ENCODE peak calls at places on chromosome 12, in ten cellular contexts. H, I, W, L, O, R, S, Y, G and A are unnamed samples.
A peak's percentile ranks its signal among the peaks of the same experiment; 100 is the strongest.

GRCh38 chr12:44847888-44848770 is 28.0 kb downstream of the NELL2 start:
- DNase-seq in H (peak; percentile 76), I (no peak), W (no peak), L (no peak), O (no peak), R (no peak), S (no peak), Y (no peak), G (peak; percentile 58), A (no peak)

GRCh38 chr12:119573086-119573485 is 20.5 kb upstream of the TMEM233 start:
- DNase-seq in H (no peak), I (no peak), W (no peak), L (no peak), O (no peak), R (no peak), S (no peak), Y (no peak), G (no peak), A (no peak)

GRCh38 chr12:120630139-120630895 is 10.1 kb upstream of the CABP1 start:
- DNase-seq in H (no peak), I (no peak), W (no peak), L (no peak), O (no peak), R (no peak), S (no peak), Y (no peak), G (no peak), A (no peak)

GRCh38 chr12:26918321-26919215 is 19.2 kb downstream of the INTS13 start:
- DNase-seq in H (no peak), I (no peak), W (peak; percentile 35), L (no peak), O (no peak), R (no peak), S (no peak), Y (no peak), G (no peak), A (no peak)

GRCh38 chr12:6201199-6201608 is 1.0 kb downstream of the CD9 start:
- DNase-seq in H (no peak), I (no peak), W (no peak), L (no peak), O (no peak), R (no peak), S (no peak), Y (peak; percentile 62), G (no peak), A (no peak)

GRCh38 chr12:704516-705242 is 41.4 kb upstream of the NINJ2 start:
- DNase-seq in H (peak; percentile 82), I (no peak), W (no peak), L (no peak), O (no peak), R (no peak), S (no peak), Y (no peak), G (no peak), A (no peak)

GRCh38 chr12:126418357-126418756 is 1353.1 kb downstream of the AACS start:
- DNase-seq in H (no peak), I (no peak), W (no peak), L (no peak), O (no peak), R (no peak), S (no peak), Y (no peak), G (no peak), A (no peak)

GRCh38 chr12:1878695-1879094 is 39.8 kb downstream of the CACNA2D4 start:
- DNase-seq in H (no peak), I (no peak), W (no peak), L (no peak), O (no peak), R (no peak), S (peak; percentile 3), Y (no peak), G (no peak), A (no peak)

GRCh38 chr12:12685305-12685704 is 10.7 kb downstream of the GPR19 start:
- DNase-seq in H (no peak), I (no peak), W (no peak), L (no peak), O (no peak), R (no peak), S (no peak), Y (no peak), G (no peak), A (no peak)

GRCh38 chr12:1523558-1524050 is 70.8 kb downstream of the FBXL14 start:
- DNase-seq in H (no peak), I (no peak), W (no peak), L (no peak), O (no peak), R (no peak), S (no peak), Y (no peak), G (no peak), A (no peak)

GRCh38 chr12:94458882-94459772 is 540 bp downstream of the CEP83 start:
- DNase-seq in H (no peak), I (no peak), W (peak; percentile 44), L (no peak), O (no peak), R (no peak), S (peak; percentile 35), Y (peak; percentile 20), G (no peak), A (peak; percentile 1)

GRCh38 chr12:38977132-38977531 is 71.7 kb upstream of the CPNE8 start:
- DNase-seq in H (no peak), I (no peak), W (no peak), L (no peak), O (no peak), R (no peak), S (no peak), Y (no peak), G (no peak), A (no peak)

GRCh38 chr12:45369065-45369464 is 153.2 kb downstream of the ANO6 start:
- DNase-seq in H (no peak), I (no peak), W (peak; percentile 82), L (no peak), O (no peak), R (no peak), S (no peak), Y (peak; percentile 83), G (no peak), A (peak; percentile 6)

GRCh38 chr12:121803861-121804416 is at the start of gene SETD1B:
- DNase-seq in H (peak; percentile 77), I (no peak), W (peak; percentile 68), L (no peak), O (peak; percentile 33), R (peak; percentile 66), S (no peak), Y (peak; percentile 74), G (no peak), A (peak; percentile 63)

GRCh38 chr12:93000026-93000425 is 70.9 kb upstream of the EEA1 start:
- DNase-seq in H (no peak), I (no peak), W (no peak), L (no peak), O (no peak), R (no peak), S (no peak), Y (no peak), G (no peak), A (no peak)

GRCh38 chr12:131273291-131273845 is 319.7 kb downstream of the ADGRD1 start:
- DNase-seq in H (no peak), I (no peak), W (no peak), L (no peak), O (no peak), R (no peak), S (no peak), Y (no peak), G (no peak), A (no peak)

GRCh38 chr12:101829639-101830390 is 944 bp downstream of the GNPTAB start:
- DNase-seq in H (peak; percentile 33), I (peak; percentile 13), W (no peak), L (no peak), O (no peak), R (no peak), S (no peak), Y (no peak), G (no peak), A (peak; percentile 2)

GRCh38 chr12:28130625-28131598 is 59.3 kb upstream of the CCDC91 start:
- DNase-seq in H (no peak), I (no peak), W (peak; percentile 100), L (no peak), O (no peak), R (no peak), S (no peak), Y (peak; percentile 100), G (no peak), A (peak; percentile 96)

GRCh38 chr12:2877959-2878732 is 1.1 kb downstream of the RHNO1 start:
- DNase-seq in H (peak; percentile 47), I (no peak), W (peak; percentile 82), L (no peak), O (no peak), R (no peak), S (no peak), Y (peak; percentile 40), G (no peak), A (no peak)

GRCh38 chr12:40032433-40033259 is 73.2 kb downstream of the SLC2A13 start:
- DNase-seq in H (no peak), I (no peak), W (no peak), L (no peak), O (no peak), R (no peak), S (no peak), Y (no peak), G (no peak), A (no peak)

GRCh38 chr12:88298761-88299242 is 156.7 kb downstream of the TMTC3 start:
- DNase-seq in H (peak; percentile 28), I (no peak), W (peak; percentile 79), L (no peak), O (no peak), R (no peak), S (no peak), Y (peak; percentile 73), G (no peak), A (peak; percentile 93)

GRCh38 chr12:115137812-115138521 is 454.0 kb upstream of the TBX3 start:
- DNase-seq in H (no peak), I (no peak), W (no peak), L (no peak), O (no peak), R (no peak), S (no peak), Y (no peak), G (no peak), A (no peak)

GRCh38 chr12:71840226-71840847 is 778 bp downstream of the TBC1D15 start:
- DNase-seq in H (peak; percentile 13), I (peak; percentile 19), W (peak; percentile 83), L (no peak), O (no peak), R (no peak), S (peak; percentile 28), Y (peak; percentile 81), G (no peak), A (peak; percentile 67)

GRCh38 chr12:88951177-88951576 is 370.9 kb upstream of the KITLG start:
- DNase-seq in H (no peak), I (no peak), W (no peak), L (no peak), O (no peak), R (no peak), S (no peak), Y (no peak), G (no peak), A (no peak)

GRCh38 chr12:79615596-79616560 is 74.9 kb downstream of the PAWR start:
- DNase-seq in H (peak; percentile 48), I (no peak), W (no peak), L (no peak), O (no peak), R (no peak), S (no peak), Y (no peak), G (no peak), A (no peak)

GRCh38 chr12:51675062-51675803 is 84.2 kb downstream of the SCN8A start:
- DNase-seq in H (no peak), I (no peak), W (no peak), L (no peak), O (no peak), R (no peak), S (no peak), Y (no peak), G (no peak), A (no peak)